ENCODE peak calls at places on chromosomes 11 and 22, in ten cellular contexts. P, R, O, X, H, B, T, L, V and K are unnamed samples.

GRCh38 chr11:70073188-70073817 is 4.8 kb upstream of the ANO1 start:
- DNase-seq in P (no peak), R (no peak), O (no peak), X (no peak), H (no peak), B (no peak), T (no peak), L (no peak), V (no peak), K (no peak)

GRCh38 chr11:131748146-131749050 is 378.0 kb downstream of the NTM start:
- DNase-seq in P (peak), R (no peak), O (peak), X (no peak), H (no peak), B (peak), T (no peak), L (peak), V (no peak), K (no peak)

GRCh38 chr11:96964661-96965060 is 574.8 kb downstream of the JRKL start:
- DNase-seq in P (no peak), R (no peak), O (no peak), X (no peak), H (no peak), B (no peak), T (no peak), L (no peak), V (no peak), K (no peak)

GRCh38 chr22:28402066-28402465 is 277.6 kb downstream of the TTC28 start:
- DNase-seq in P (no peak), R (no peak), O (no peak), X (no peak), H (no peak), B (no peak), T (no peak), L (no peak), V (no peak), K (no peak)

GRCh38 chr11:92284558-92284957 is 59.9 kb downstream of the FAT3 start:
- DNase-seq in P (no peak), R (no peak), O (no peak), X (no peak), H (no peak), B (no peak), T (no peak), L (no peak), V (no peak), K (no peak)

GRCh38 chr22:46916886-46917625 is 154.6 kb downstream of the TBC1D22A start:
- DNase-seq in P (no peak), R (no peak), O (no peak), X (no peak), H (no peak), B (no peak), T (no peak), L (no peak), V (no peak), K (no peak)

GRCh38 chr22:22848364-22848866 is 39.2 kb upstream of the IGLL5 start:
- DNase-seq in P (peak), R (no peak), O (peak), X (no peak), H (peak), B (peak), T (peak), L (peak), V (peak), K (no peak)

GRCh38 chr11:2093575-2094353 is 45.4 kb downstream of the IGF2 start:
- DNase-seq in P (no peak), R (no peak), O (no peak), X (no peak), H (no peak), B (no peak), T (no peak), L (no peak), V (no peak), K (no peak)

GRCh38 chr11:117769530-117769929 is 27.5 kb downstream of the DSCAML1 start:
- DNase-seq in P (no peak), R (no peak), O (no peak), X (no peak), H (no peak), B (no peak), T (no peak), L (no peak), V (no peak), K (no peak)

GRCh38 chr22:38881464-38881871 is 9.5 kb upstream of the CBX6 start:
- DNase-seq in P (no peak), R (peak), O (no peak), X (peak), H (no peak), B (no peak), T (no peak), L (peak), V (no peak), K (peak)

GRCh38 chr11:20964985-20965384 is 295.6 kb downstream of the NELL1 start:
- DNase-seq in P (no peak), R (no peak), O (no peak), X (no peak), H (no peak), B (no peak), T (no peak), L (no peak), V (no peak), K (no peak)

GRCh38 chr11:119755351-119756071 is 26.5 kb upstream of the NECTIN1 start:
- DNase-seq in P (no peak), R (no peak), O (no peak), X (no peak), H (no peak), B (no peak), T (no peak), L (no peak), V (no peak), K (no peak)

GRCh38 chr11:108734956-108735559 is 70.2 kb downstream of the DDX10 start:
- DNase-seq in P (peak), R (no peak), O (no peak), X (no peak), H (no peak), B (no peak), T (no peak), L (no peak), V (no peak), K (no peak)

GRCh38 chr22:45224988-45225731 is 15.5 kb downstream of the KIAA0930 start:
- DNase-seq in P (peak), R (no peak), O (no peak), X (no peak), H (no peak), B (no peak), T (no peak), L (no peak), V (no peak), K (no peak)

GRCh38 chr11:68969386-68969785 is 11.4 kb downstream of the MRGPRD start:
- DNase-seq in P (no peak), R (no peak), O (no peak), X (no peak), H (no peak), B (no peak), T (no peak), L (no peak), V (no peak), K (no peak)

GRCh38 chr11:8597182-8597581 is 3.2 kb upstream of the STK33 start:
- DNase-seq in P (no peak), R (peak), O (no peak), X (no peak), H (no peak), B (no peak), T (no peak), L (no peak), V (no peak), K (no peak)

GRCh38 chr22:39498368-39498767 is 3.7 kb upstream of the MIEF1 start:
- DNase-seq in P (no peak), R (no peak), O (no peak), X (no peak), H (no peak), B (no peak), T (no peak), L (no peak), V (no peak), K (no peak)

GRCh38 chr11:28241760-28242159 is 133.6 kb downstream of the METTL15 start:
- DNase-seq in P (no peak), R (no peak), O (no peak), X (no peak), H (no peak), B (no peak), T (no peak), L (no peak), V (no peak), K (no peak)

GRCh38 chr11:56497010-56497409 is 5.8 kb upstream of the OR5M8 start:
- DNase-seq in P (no peak), R (no peak), O (no peak), X (no peak), H (no peak), B (no peak), T (no peak), L (no peak), V (no peak), K (no peak)

GRCh38 chr11:65419460-65419772 is 3.2 kb upstream of the NEAT1 start:
- DNase-seq in P (no peak), R (no peak), O (no peak), X (no peak), H (no peak), B (no peak), T (no peak), L (no peak), V (no peak), K (no peak)

GRCh38 chr11:36953986-36954385 is 355.9 kb upstream of the RAG2 start:
- DNase-seq in P (peak), R (no peak), O (no peak), X (no peak), H (no peak), B (no peak), T (no peak), L (no peak), V (no peak), K (no peak)